ENCODE peak calls at places on chromosomes 5 and 9, in nine cellular contexts. One of them, this sample, is unnamed.

GRCh38 chr5:98942849-98943248 is 14.0 kb upstream of the CHD1 start:
- ATAC-seq in activated CD8-positive, alpha-beta T cell treated with anti-CD3 and anti-CD28 coated beads, Interleukin-2, amount 10 ng/mL, durations not matched to agents 7 days and 5 days: no peak
- ATAC-seq in right lobe of liver: no peak
- ATAC-seq in IMR-90: no peak
- ATAC-seq in body of pancreas: no peak
- ATAC-seq in left ventricle myocardium superior: no peak
- ATAC-seq in activated naive CD4-positive, alpha-beta T cell treated with anti-CD3 and anti-CD28 coated beads, Interleukin-2, amount 50 U/mL, for 72 hours: no peak
- ATAC-seq in naive thymus-derived CD8-positive, alpha-beta T cell: no peak
- ATAC-seq in aorta: no peak
- ATAC-seq in this sample: no peak

GRCh38 chr9:131959056-131959455 is 120.6 kb downstream of the MED27 start:
- ATAC-seq in IMR-90: no peak
- ATAC-seq in naive thymus-derived CD8-positive, alpha-beta T cell: no peak
- ATAC-seq in left ventricle myocardium superior: peak
- ATAC-seq in right lobe of liver: no peak
- ATAC-seq in activated CD8-positive, alpha-beta T cell treated with anti-CD3 and anti-CD28 coated beads, Interleukin-2, amount 10 ng/mL, durations not matched to agents 7 days and 5 days: no peak
- ATAC-seq in body of pancreas: no peak
- ATAC-seq in activated naive CD4-positive, alpha-beta T cell treated with anti-CD3 and anti-CD28 coated beads, Interleukin-2, amount 50 U/mL, for 72 hours: no peak
- ATAC-seq in aorta: no peak
- ATAC-seq in this sample: no peak

GRCh38 chr9:16133556-16134227 is 580.8 kb downstream of the CCDC171 start:
- ATAC-seq in left ventricle myocardium superior: no peak
- ATAC-seq in activated CD8-positive, alpha-beta T cell treated with anti-CD3 and anti-CD28 coated beads, Interleukin-2, amount 10 ng/mL, durations not matched to agents 7 days and 5 days: peak
- ATAC-seq in naive thymus-derived CD8-positive, alpha-beta T cell: peak
- ATAC-seq in body of pancreas: peak
- ATAC-seq in activated naive CD4-positive, alpha-beta T cell treated with anti-CD3 and anti-CD28 coated beads, Interleukin-2, amount 50 U/mL, for 72 hours: peak
- ATAC-seq in IMR-90: peak
- ATAC-seq in aorta: peak
- ATAC-seq in right lobe of liver: peak
- ATAC-seq in this sample: no peak

GRCh38 chr5:34511915-34512314 is 144.2 kb upstream of the RAI14 start:
- ATAC-seq in naive thymus-derived CD8-positive, alpha-beta T cell: no peak
- ATAC-seq in right lobe of liver: peak
- ATAC-seq in left ventricle myocardium superior: peak
- ATAC-seq in IMR-90: peak
- ATAC-seq in aorta: peak
- ATAC-seq in activated naive CD4-positive, alpha-beta T cell treated with anti-CD3 and anti-CD28 coated beads, Interleukin-2, amount 50 U/mL, for 72 hours: no peak
- ATAC-seq in activated CD8-positive, alpha-beta T cell treated with anti-CD3 and anti-CD28 coated beads, Interleukin-2, amount 10 ng/mL, durations not matched to agents 7 days and 5 days: no peak
- ATAC-seq in body of pancreas: no peak
- ATAC-seq in this sample: no peak

GRCh38 chr5:134547579-134547978 is 22.1 kb downstream of the JADE2 start:
- ATAC-seq in body of pancreas: peak
- ATAC-seq in IMR-90: peak
- ATAC-seq in activated CD8-positive, alpha-beta T cell treated with anti-CD3 and anti-CD28 coated beads, Interleukin-2, amount 10 ng/mL, durations not matched to agents 7 days and 5 days: no peak
- ATAC-seq in naive thymus-derived CD8-positive, alpha-beta T cell: no peak
- ATAC-seq in right lobe of liver: no peak
- ATAC-seq in aorta: peak
- ATAC-seq in activated naive CD4-positive, alpha-beta T cell treated with anti-CD3 and anti-CD28 coated beads, Interleukin-2, amount 50 U/mL, for 72 hours: no peak
- ATAC-seq in left ventricle myocardium superior: peak
- ATAC-seq in this sample: no peak

GRCh38 chr9:86187121-86187520 is 72.3 kb downstream of the C9orf153 start:
- ATAC-seq in body of pancreas: no peak
- ATAC-seq in activated CD8-positive, alpha-beta T cell treated with anti-CD3 and anti-CD28 coated beads, Interleukin-2, amount 10 ng/mL, durations not matched to agents 7 days and 5 days: no peak
- ATAC-seq in IMR-90: no peak
- ATAC-seq in right lobe of liver: no peak
- ATAC-seq in aorta: no peak
- ATAC-seq in activated naive CD4-positive, alpha-beta T cell treated with anti-CD3 and anti-CD28 coated beads, Interleukin-2, amount 50 U/mL, for 72 hours: no peak
- ATAC-seq in naive thymus-derived CD8-positive, alpha-beta T cell: no peak
- ATAC-seq in left ventricle myocardium superior: no peak
- ATAC-seq in this sample: no peak

GRCh38 chr9:109417054-109417453 is 81.1 kb downstream of the PTPN3 start:
- ATAC-seq in left ventricle myocardium superior: peak
- ATAC-seq in naive thymus-derived CD8-positive, alpha-beta T cell: no peak
- ATAC-seq in activated naive CD4-positive, alpha-beta T cell treated with anti-CD3 and anti-CD28 coated beads, Interleukin-2, amount 50 U/mL, for 72 hours: peak
- ATAC-seq in IMR-90: peak
- ATAC-seq in activated CD8-positive, alpha-beta T cell treated with anti-CD3 and anti-CD28 coated beads, Interleukin-2, amount 10 ng/mL, durations not matched to agents 7 days and 5 days: no peak
- ATAC-seq in aorta: no peak
- ATAC-seq in right lobe of liver: no peak
- ATAC-seq in body of pancreas: no peak
- ATAC-seq in this sample: no peak

GRCh38 chr9:7135735-7136134 is 378.0 kb downstream of the KDM4C start:
- ATAC-seq in activated naive CD4-positive, alpha-beta T cell treated with anti-CD3 and anti-CD28 coated beads, Interleukin-2, amount 50 U/mL, for 72 hours: no peak
- ATAC-seq in body of pancreas: no peak
- ATAC-seq in left ventricle myocardium superior: no peak
- ATAC-seq in activated CD8-positive, alpha-beta T cell treated with anti-CD3 and anti-CD28 coated beads, Interleukin-2, amount 10 ng/mL, durations not matched to agents 7 days and 5 days: no peak
- ATAC-seq in aorta: no peak
- ATAC-seq in IMR-90: no peak
- ATAC-seq in right lobe of liver: no peak
- ATAC-seq in naive thymus-derived CD8-positive, alpha-beta T cell: no peak
- ATAC-seq in this sample: no peak

GRCh38 chr5:56029457-56029856 is 34.7 kb upstream of the IL6ST start:
- ATAC-seq in aorta: no peak
- ATAC-seq in body of pancreas: no peak
- ATAC-seq in IMR-90: no peak
- ATAC-seq in activated naive CD4-positive, alpha-beta T cell treated with anti-CD3 and anti-CD28 coated beads, Interleukin-2, amount 50 U/mL, for 72 hours: no peak
- ATAC-seq in left ventricle myocardium superior: no peak
- ATAC-seq in naive thymus-derived CD8-positive, alpha-beta T cell: no peak
- ATAC-seq in activated CD8-positive, alpha-beta T cell treated with anti-CD3 and anti-CD28 coated beads, Interleukin-2, amount 10 ng/mL, durations not matched to agents 7 days and 5 days: no peak
- ATAC-seq in right lobe of liver: no peak
- ATAC-seq in this sample: peak

GRCh38 chr9:38713426-38713825 is 6.5 kb downstream of the FAM240B start:
- ATAC-seq in body of pancreas: peak
- ATAC-seq in right lobe of liver: peak
- ATAC-seq in naive thymus-derived CD8-positive, alpha-beta T cell: no peak
- ATAC-seq in activated naive CD4-positive, alpha-beta T cell treated with anti-CD3 and anti-CD28 coated beads, Interleukin-2, amount 50 U/mL, for 72 hours: no peak
- ATAC-seq in left ventricle myocardium superior: peak
- ATAC-seq in IMR-90: no peak
- ATAC-seq in activated CD8-positive, alpha-beta T cell treated with anti-CD3 and anti-CD28 coated beads, Interleukin-2, amount 10 ng/mL, durations not matched to agents 7 days and 5 days: no peak
- ATAC-seq in aorta: peak
- ATAC-seq in this sample: no peak